ENCODE peak calls at places on chromosomes 12 and 14, in six cellular contexts. P, S, E, B, V and R are unnamed samples.

GRCh38 chr12:17296882-17297281 is 690.9 kb upstream of the LMO3 start:
- DNase-seq in B (no peak), E (no peak), P (no peak), S (no peak), V (no peak), R (no peak)

GRCh38 chr12:46456356-46457334 is 84.1 kb upstream of the SLC38A2 start:
- DNase-seq in P (no peak), E (no peak), S (no peak), B (no peak), V (no peak), R (no peak)

GRCh38 chr12:26937863-26938659 is at the start of the genes FGFR1OP2 and INTS13:
- DNase-seq in E (peak), S (peak), B (peak), V (peak), P (peak), R (peak)

GRCh38 chr12:7608184-7608911 is 57.4 kb downstream of the APOBEC1 start:
- DNase-seq in B (no peak), E (no peak), P (no peak), V (no peak), S (no peak), R (no peak)

GRCh38 chr12:82765971-82766705 is 79.4 kb downstream of the TMTC2 start:
- DNase-seq in P (no peak), S (no peak), B (no peak), V (no peak), E (no peak), R (no peak)

GRCh38 chr12:123979566-123979965 is 6.6 kb downstream of the ZNF664 start:
- DNase-seq in E (no peak), S (no peak), P (no peak), V (no peak), B (no peak), R (no peak)

GRCh38 chr12:108040968-108041367 is 88.1 kb upstream of the WSCD2 start:
- DNase-seq in E (no peak), B (no peak), V (no peak), P (no peak), S (no peak), R (no peak)

GRCh38 chr12:69821441-69822204 is 3.4 kb upstream of the MYRFL start:
- DNase-seq in E (peak), P (no peak), V (no peak), B (no peak), S (no peak), R (no peak)

GRCh38 chr12:14611640-14612203 is 44.0 kb upstream of the PLBD1 start:
- DNase-seq in B (no peak), V (no peak), P (no peak), S (no peak), E (no peak), R (no peak)

GRCh38 chr14:95623195-95623594 is 63.0 kb upstream of the TCL1B start:
- DNase-seq in S (no peak), B (no peak), P (no peak), E (no peak), V (no peak), R (no peak)

GRCh38 chr12:107079172-107080011 is 14.0 kb downstream of the CRY1 start:
- DNase-seq in V (no peak), E (peak), B (no peak), P (no peak), S (no peak), R (no peak)

GRCh38 chr14:101808020-101808641 is 46.6 kb downstream of the PPP2R5C start:
- DNase-seq in V (no peak), S (no peak), P (no peak), B (no peak), E (no peak), R (no peak)

GRCh38 chr14:103260629-103261124 is 73.4 kb upstream of the EIF5 start:
- DNase-seq in S (peak), P (peak), V (peak), B (no peak), E (peak), R (peak)